ENCODE peak calls at places on chromosomes 2 and 18, in four cellular contexts. I is H9, U is IMR-90, P is mesenchymal stem cell. N is an unnamed sample.
A peak's percentile ranks its signal among the peaks of the same experiment; 100 is the strongest.

GRCh38 chr18:60962629-60963028 is 370.6 kb upstream of the CDH20 start:
- DNase-seq in I (no peak), U (no peak), P (no peak), N (no peak)

GRCh38 chr2:239946570-239947311 is 78.4 kb downstream of the NDUFA10 start:
- DNase-seq in I (peak; percentile 16), U (no peak), P (no peak), N (no peak)

GRCh38 chr2:235746257-235746934 is 252.6 kb downstream of the AGAP1 start:
- DNase-seq in I (peak; percentile 69), U (peak; percentile 90), P (peak; percentile 90), N (peak; percentile 90)

GRCh38 chr2:58449286-58450010 is 208.3 kb upstream of the FANCL start:
- DNase-seq in I (no peak), U (no peak), P (no peak), N (peak; percentile 42)

GRCh38 chr2:119544075-119545031 is at the start of gene CFAP221:
- DNase-seq in I (peak; percentile 81), U (peak; percentile 28), P (peak; percentile 69), N (peak; percentile 89)

GRCh38 chr2:53970095-53970897 is 497 bp downstream of the PSME4 start:
- DNase-seq in I (peak; percentile 37), U (peak; percentile 37), P (peak; percentile 70), N (peak; percentile 67)

GRCh38 chr2:21270658-21271057 is 146.9 kb downstream of the TDRD15 start:
- DNase-seq in I (no peak), U (no peak), P (peak; percentile 42), N (no peak)

GRCh38 chr2:152518016-152518415 is 183.0 kb downstream of the FMNL2 start:
- DNase-seq in I (no peak), U (no peak), P (no peak), N (no peak)

GRCh38 chr2:652881-653480 is 24.2 kb downstream of the TMEM18 start:
- DNase-seq in I (peak; percentile 12), U (no peak), P (no peak), N (no peak)

GRCh38 chr2:212213191-212213590 is 325.4 kb downstream of the ERBB4 start:
- DNase-seq in I (no peak), U (no peak), P (no peak), N (no peak)

GRCh38 chr2:115161531-115162453 is 719.4 kb downstream of the DPP10 start:
- DNase-seq in I (peak; percentile 76), U (no peak), P (no peak), N (peak; percentile 81)

GRCh38 chr18:50203801-50204604 is 9.1 kb upstream of the MYO5B start:
- DNase-seq in I (peak; percentile 82), U (peak; percentile 9), P (peak; percentile 30), N (peak; percentile 83)

GRCh38 chr2:172658945-172659344 is 76.7 kb upstream of the RAPGEF4 start:
- DNase-seq in I (no peak), U (no peak), P (no peak), N (no peak)

GRCh38 chr2:56248965-56249742 is 65.4 kb downstream of the CCDC85A start:
- DNase-seq in I (no peak), U (no peak), P (peak; percentile 34), N (no peak)

GRCh38 chr2:146990311-146990781 is 854.5 kb upstream of the ACVR2A start:
- DNase-seq in I (no peak), U (peak; percentile 26), P (peak; percentile 7), N (no peak)

GRCh38 chr2:215409331-215410127 is 26.3 kb downstream of the FN1 start:
- DNase-seq in I (no peak), U (peak; percentile 57), P (no peak), N (no peak)

GRCh38 chr2:216574046-216574445 is 59.2 kb upstream of the IGFBP2 start:
- DNase-seq in I (no peak), U (peak; percentile 31), P (peak; percentile 65), N (no peak)

GRCh38 chr2:217316743-217317142 is 456.9 kb upstream of the TNP1 start:
- DNase-seq in I (no peak), U (peak; percentile 73), P (peak; percentile 77), N (no peak)

GRCh38 chr18:3594760-3595241 is 144.8 kb downstream of the TGIF1 start:
- DNase-seq in I (no peak), U (peak; percentile 49), P (peak; percentile 70), N (peak; percentile 78)

GRCh38 chr2:10059016-10059351 is 15.6 kb downstream of the KLF11 start:
- DNase-seq in I (no peak), U (no peak), P (no peak), N (no peak)

GRCh38 chr2:119218478-119219064 is 5.1 kb upstream of the STEAP3 start:
- DNase-seq in I (peak; percentile 77), U (peak; percentile 74), P (peak; percentile 73), N (peak; percentile 71)

GRCh38 chr2:98090951-98091350 is 4.0 kb downstream of the VWA3B start:
- DNase-seq in I (no peak), U (no peak), P (no peak), N (peak; percentile 91)

GRCh38 chr2:100285691-100286090 is 36.6 kb downstream of the LONRF2 start:
- DNase-seq in I (no peak), U (peak; percentile 83), P (peak; percentile 83), N (peak; percentile 42)

GRCh38 chr2:172735646-172736418 is at the start of gene RAPGEF4:
- DNase-seq in I (peak; percentile 43), U (no peak), P (no peak), N (peak; percentile 17)

GRCh38 chr18:8938817-8939216 is 163.7 kb upstream of the NDUFV2 start:
- DNase-seq in I (no peak), U (peak; percentile 43), P (no peak), N (peak; percentile 27)

GRCh38 chr18:11785444-11786055 is 65.7 kb upstream of the CHMP1B start:
- DNase-seq in I (peak; percentile 55), U (no peak), P (no peak), N (peak; percentile 60)

GRCh38 chr2:167127135-167127534 is 238.9 kb downstream of the XIRP2 start:
- DNase-seq in I (no peak), U (peak; percentile 44), P (no peak), N (peak; percentile 36)

GRCh38 chr2:158797963-158798700 is 3.0 kb downstream of the DAPL1 start:
- DNase-seq in I (no peak), U (no peak), P (no peak), N (no peak)

GRCh38 chr2:200130762-200131166 is 175.4 kb downstream of the MAIP1 start:
- DNase-seq in I (no peak), U (peak; percentile 36), P (no peak), N (peak; percentile 82)

GRCh38 chr2:188937228-188938220 is 36.6 kb upstream of the COL3A1 start:
- DNase-seq in I (no peak), U (peak; percentile 71), P (peak; percentile 86), N (no peak)

GRCh38 chr2:46161329-46161728 is 135.9 kb upstream of the EPAS1 start:
- DNase-seq in I (no peak), U (no peak), P (no peak), N (no peak)

GRCh38 chr2:218855305-218856167 is 4.1 kb upstream of the WNT6 start:
- DNase-seq in I (no peak), U (no peak), P (no peak), N (no peak)

DNA sequence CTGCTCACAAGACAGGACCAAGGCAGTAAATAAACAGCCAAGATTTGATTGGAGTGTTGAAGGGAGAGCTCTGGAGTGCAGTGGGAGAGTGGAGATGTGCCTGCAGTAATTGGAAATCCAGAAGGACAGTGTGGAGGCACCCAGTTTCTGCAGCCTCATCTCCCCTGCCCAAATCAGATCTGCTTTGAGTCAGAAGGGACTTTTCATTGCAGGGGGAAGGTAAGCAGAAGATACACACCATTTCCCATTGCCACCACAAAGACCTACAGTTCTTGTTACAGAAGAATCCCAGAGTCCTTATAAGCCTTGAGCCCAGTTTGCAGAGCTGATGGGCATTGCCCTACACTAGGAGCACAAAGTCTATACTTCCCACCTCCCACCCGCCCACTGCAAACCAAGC is 27.2 kb upstream of the GCFC2 start:
- DNase-seq in I (no peak), U (no peak), P (no peak), N (no peak)
- H3K18ac ChIP-seq in I (no peak overlapping the region), U (no peak overlapping the region), P (no peak overlapping the region), N (no peak overlapping the region)

GRCh38 chr2:111966241-111966640 is 67.8 kb downstream of the MERTK start:
- DNase-seq in I (no peak), U (no peak), P (no peak), N (no peak)

GRCh38 chr2:111967018-111967417 is 68.6 kb downstream of the MERTK start:
- DNase-seq in I (no peak), U (no peak), P (no peak), N (peak; percentile 52)

GRCh38 chr2:111961663-111962062 is 63.3 kb downstream of the MERTK start:
- DNase-seq in I (no peak), U (no peak), P (no peak), N (no peak)

GRCh38 chr2:111970453-111970852 is 72.0 kb downstream of the MERTK start:
- DNase-seq in I (no peak), U (no peak), P (no peak), N (no peak)

GRCh38 chr2:111965062-111965461 is 66.7 kb downstream of the MERTK start:
- DNase-seq in I (no peak), U (no peak), P (no peak), N (no peak)
- H3K18ac ChIP-seq in I (no peak overlapping the region), U (no peak overlapping the region), P (no peak overlapping the region), N (no peak overlapping the region)

GRCh38 chr2:3725458-3726250 is 22.3 kb downstream of the DCDC2C start:
- DNase-seq in I (no peak), U (no peak), P (no peak), N (no peak)

GRCh38 chr2:3728104-3729054 is 25.0 kb downstream of the DCDC2C start:
- DNase-seq in I (no peak), U (peak; percentile 67), P (peak; percentile 27), N (peak; percentile 70)

GRCh38 chr2:3726511-3726910 is 23.1 kb downstream of the DCDC2C start:
- DNase-seq in I (no peak), U (no peak), P (no peak), N (no peak)

GRCh38 chr2:3729055-3729448 is 25.7 kb downstream of the DCDC2C start:
- DNase-seq in I (no peak), U (no peak), P (no peak), N (no peak)

DNA sequence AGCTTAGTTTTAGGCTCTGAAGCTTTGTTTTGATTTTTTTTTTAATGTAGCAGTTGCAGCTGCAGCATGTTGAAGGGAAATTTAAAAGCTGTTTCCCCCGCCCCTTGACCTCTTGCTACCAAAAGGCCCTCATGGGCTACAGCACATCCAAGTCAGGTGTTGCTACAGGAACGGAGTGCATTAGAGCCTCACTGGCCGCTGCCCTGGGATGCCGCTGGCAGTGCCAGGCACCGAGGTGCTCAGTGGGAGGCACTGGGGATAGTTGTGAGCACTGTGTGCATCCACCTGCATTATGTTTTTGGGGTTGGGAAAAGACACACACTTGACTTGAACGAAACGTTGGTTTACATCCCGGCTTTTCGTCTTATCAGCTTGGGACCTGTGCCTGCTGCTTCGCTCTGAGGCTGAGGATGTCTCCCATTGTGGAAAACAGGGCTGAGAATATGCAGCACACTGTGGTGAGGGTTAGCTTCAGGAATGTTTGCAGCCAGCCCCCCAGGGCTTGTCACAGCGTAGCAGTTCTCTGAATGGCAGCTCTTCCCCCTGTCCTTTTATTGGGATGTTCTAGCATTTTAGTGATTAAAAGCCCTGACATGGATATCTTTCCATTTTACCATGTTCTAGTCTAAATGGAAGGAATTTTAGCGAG is 24.1 kb downstream of the DCDC2C start:
- DNase-seq in I (no peak), U (no peak), P (no peak), N (peak; percentile 86)
- H3K18ac ChIP-seq in I (no peak overlapping the region), U (no peak overlapping the region), P (no peak overlapping the region), N (no peak overlapping the region)

DNA sequence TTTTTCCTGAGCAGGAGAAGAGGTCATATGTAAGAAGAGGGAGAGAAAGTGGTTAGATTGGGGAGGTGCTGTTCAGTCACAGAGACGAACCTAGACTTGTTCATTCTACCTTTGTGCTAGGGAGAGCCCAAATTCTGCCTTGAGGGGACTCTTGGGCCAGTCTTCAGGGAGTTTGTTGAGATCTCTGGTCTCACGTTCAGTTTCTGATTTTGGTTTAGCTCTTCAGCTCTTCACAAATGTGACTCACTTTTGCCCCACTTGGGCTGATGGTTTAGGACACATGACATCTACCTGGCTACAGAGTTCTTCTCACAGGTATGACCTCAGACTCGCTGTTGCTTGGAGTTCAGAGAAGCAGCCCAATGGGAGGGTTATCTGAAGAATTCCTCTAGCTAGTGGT is 49.2 kb upstream of the DARS1 start:
- DNase-seq in I (no peak), U (no peak), P (no peak), N (no peak)
- H3K18ac ChIP-seq in I (no peak overlapping the region), U (no peak overlapping the region), P (no peak overlapping the region), N (no peak overlapping the region)

N was measured in mesendoderm.